ENCODE peak calls at places on chromosome 11, in ten cellular contexts. N, E, T, H, V, K, M, O, I and Q are unnamed samples.

GRCh38 chr11:66568124-66568916 is at the start of gene CTSF:
- DNase-seq in N (peak), E (peak), T (no peak), H (peak), V (no peak), K (peak), M (peak), O (peak), I (peak), Q (peak)

GRCh38 chr11:15769203-15769602 is 587.1 kb downstream of the SOX6 start:
- DNase-seq in N (peak), E (peak), T (no peak), H (no peak), V (no peak), K (no peak), M (no peak), O (peak), I (no peak), Q (no peak)

GRCh38 chr11:8297781-8298440 is 34.2 kb upstream of the LMO1 start:
- DNase-seq in N (no peak), E (peak), T (no peak), H (peak), V (no peak), K (no peak), M (peak), O (no peak), I (no peak), Q (no peak)

GRCh38 chr11:71501071-71501985 is 25.7 kb upstream of the KRTAP5-7 start:
- DNase-seq in N (no peak), E (peak), T (no peak), H (no peak), V (no peak), K (no peak), M (no peak), O (no peak), I (no peak), Q (no peak)

GRCh38 chr11:70422692-70423522 is 24.6 kb downstream of the CTTN start:
- DNase-seq in N (no peak), E (no peak), T (no peak), H (no peak), V (no peak), K (no peak), M (no peak), O (no peak), I (no peak), Q (no peak)

GRCh38 chr11:45948341-45948740 is 25.9 kb downstream of the LARGE2 start:
- DNase-seq in N (no peak), E (no peak), T (no peak), H (no peak), V (no peak), K (no peak), M (no peak), O (no peak), I (no peak), Q (no peak)

GRCh38 chr11:88341852-88342251 is 4.3 kb upstream of the CTSC start:
- DNase-seq in N (no peak), E (no peak), T (peak), H (peak), V (no peak), K (no peak), M (no peak), O (no peak), I (no peak), Q (no peak)

GRCh38 chr11:112963368-112963955 is 2.2 kb downstream of the NCAM1 start:
- DNase-seq in N (no peak), E (no peak), T (peak), H (no peak), V (no peak), K (no peak), M (no peak), O (no peak), I (peak), Q (no peak)

GRCh38 chr11:134412508-134413333 is 679 bp upstream of the B3GAT1 start:
- DNase-seq in N (no peak), E (peak), T (peak), H (peak), V (peak), K (no peak), M (no peak), O (no peak), I (no peak), Q (no peak)

DNA sequence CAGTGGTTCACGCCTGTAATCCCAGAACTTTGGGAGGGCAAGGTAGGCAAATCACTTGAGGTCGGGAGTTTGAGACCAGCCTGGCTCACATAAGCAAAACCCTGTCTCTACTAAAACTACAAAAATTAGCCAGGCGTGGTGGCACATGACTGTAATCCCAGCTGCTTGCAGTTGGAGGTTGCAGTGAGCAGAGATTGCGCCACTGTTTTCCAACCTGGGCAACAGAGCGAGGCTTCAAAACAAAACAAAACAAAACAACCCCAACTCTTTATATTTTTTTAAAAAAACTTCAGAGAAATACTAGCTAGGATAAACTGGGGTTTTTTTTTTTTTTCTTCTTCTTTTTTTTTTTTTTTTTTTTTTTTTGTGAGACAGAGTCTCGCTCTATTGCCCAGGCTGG is 31.8 kb upstream of the RAPSN start:
- DNase-seq in N (no peak), E (no peak), T (no peak), H (no peak), V (no peak), K (no peak), M (no peak), O (no peak), I (no peak), Q (no peak)
- TF ChIP-seq CTCF in N (no peak), E (no peak), T (no peak), H (no peak), V (no peak), K (no peak), M (no peak), O (no peak), I (no peak), Q (no peak)

GRCh38 chr11:60887531-60887930 is 18.9 kb downstream of the PRPF19 start:
- DNase-seq in N (no peak), E (peak), T (peak), H (peak), V (no peak), K (no peak), M (no peak), O (peak), I (no peak), Q (no peak)
- TF ChIP-seq CTCF in N (peak), E (peak), T (peak), H (peak), V (peak), K (peak), M (peak), O (peak), I (peak), Q (peak)

GRCh38 chr11:119381186-119381988 is at the start of gene USP2:
- DNase-seq in N (peak), E (peak), T (peak), H (peak), V (peak), K (peak), M (peak), O (peak), I (peak), Q (peak)
- TF ChIP-seq CTCF in N (peak), E (peak), T (peak), H (peak), V (peak), K (peak), M (peak), O (peak), I (peak), Q (peak)

DNA sequence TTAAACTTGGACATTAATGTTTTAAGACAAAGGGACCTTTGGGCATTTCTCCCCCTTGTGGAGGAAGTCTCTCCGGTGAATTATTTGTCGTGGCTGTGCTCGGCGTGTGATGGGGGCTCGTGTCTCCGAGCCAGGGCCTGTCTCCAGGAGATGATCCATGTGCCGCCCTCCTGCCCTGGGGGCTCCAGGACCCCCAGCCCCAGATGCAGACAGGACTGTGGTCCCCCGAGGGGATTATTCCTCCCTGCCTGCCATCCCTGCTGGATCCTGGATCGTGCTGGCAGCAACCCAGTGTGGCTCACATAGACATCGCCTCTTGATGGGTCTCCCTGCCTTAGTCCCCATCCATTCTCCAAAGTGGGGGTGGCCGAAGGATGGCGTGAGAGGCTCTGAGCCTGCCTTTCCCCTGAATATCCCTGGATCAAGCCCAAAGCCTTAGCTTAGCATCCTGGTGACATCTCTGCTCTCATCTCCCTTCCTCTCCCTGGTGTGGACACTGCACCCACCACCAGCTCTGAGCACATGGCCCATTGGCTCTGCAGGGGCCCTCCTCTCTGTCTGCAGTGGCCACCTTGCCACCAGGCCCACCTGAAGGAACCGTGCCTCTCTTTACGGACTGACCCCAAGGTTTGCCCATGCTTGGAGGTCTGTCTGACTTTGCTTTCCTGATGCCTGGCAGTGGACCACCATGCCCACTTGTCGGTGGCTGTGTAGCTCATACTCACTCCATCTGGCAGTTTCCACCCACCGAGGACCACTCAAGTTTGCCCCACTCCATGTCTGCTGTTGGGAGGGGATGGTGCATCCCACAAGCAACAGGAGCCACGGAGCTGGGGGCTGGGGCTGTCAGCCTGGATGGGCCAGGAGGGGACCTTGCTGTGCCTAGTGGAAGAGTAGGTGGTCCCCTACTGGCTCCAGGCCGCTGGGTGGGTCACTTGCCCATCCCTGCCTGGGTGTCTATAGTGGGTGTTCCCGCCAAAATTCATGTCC is 56.7 kb downstream of the SMIM38 start:
- DNase-seq in N (no peak), E (peak), T (peak), H (peak), V (no peak), K (no peak), M (peak), O (no peak), I (no peak), Q (no peak)
- TF ChIP-seq CTCF in N (no peak), E (no peak), T (peak), H (peak), V (peak), K (no peak), M (no peak), O (no peak), I (peak), Q (no peak)

GRCh38 chr11:131889760-131890620 is 519.6 kb downstream of the NTM start:
- DNase-seq in N (no peak), E (no peak), T (peak), H (no peak), V (no peak), K (no peak), M (no peak), O (no peak), I (no peak), Q (no peak)
- TF ChIP-seq CTCF in N (no peak), E (no peak), T (peak), H (peak), V (no peak), K (no peak), M (no peak), O (no peak), I (no peak), Q (no peak)

GRCh38 chr11:119339581-119340334 is 925 bp downstream of the C1QTNF5 start:
- DNase-seq in N (peak), E (peak), T (peak), H (peak), V (peak), K (no peak), M (peak), O (no peak), I (peak), Q (peak)
- TF ChIP-seq CTCF in N (peak), E (peak), T (peak), H (peak), V (peak), K (peak), M (peak), O (peak), I (peak), Q (peak)

GRCh38 chr11:2693851-2694261 is 5.9 kb downstream of the KCNQ1OT1 start:
- DNase-seq in N (no peak), E (no peak), T (no peak), H (peak), V (no peak), K (peak), M (peak), O (no peak), I (no peak), Q (no peak)

GRCh38 chr11:2693271-2693833 is 6.4 kb downstream of the KCNQ1OT1 start:
- DNase-seq in N (no peak), E (no peak), T (peak), H (peak), V (no peak), K (no peak), M (peak), O (no peak), I (no peak), Q (no peak)

GRCh38 chr11:2690596-2691354 is 9.0 kb downstream of the KCNQ1OT1 start:
- DNase-seq in N (no peak), E (no peak), T (no peak), H (no peak), V (no peak), K (no peak), M (peak), O (no peak), I (no peak), Q (no peak)

GRCh38 chr11:2691355-2691761 is 8.4 kb downstream of the KCNQ1OT1 start:
- DNase-seq in N (no peak), E (no peak), T (no peak), H (no peak), V (no peak), K (no peak), M (peak), O (no peak), I (no peak), Q (no peak)

GRCh38 chr11:2691991-2692841 is 7.6 kb downstream of the KCNQ1OT1 start:
- DNase-seq in N (no peak), E (no peak), T (peak), H (peak), V (no peak), K (no peak), M (peak), O (no peak), I (no peak), Q (no peak)
- TF ChIP-seq CTCF in N (peak), E (no peak), T (peak), H (peak), V (peak), K (no peak), M (no peak), O (peak), I (no peak), Q (no peak)

GRCh38 chr11:44865866-44866272 is 84.8 kb downstream of the TP53I11 start:
- DNase-seq in N (peak), E (peak), T (peak), H (no peak), V (no peak), K (no peak), M (no peak), O (no peak), I (peak), Q (no peak)
- TF ChIP-seq CTCF in N (no peak), E (no peak), T (no peak), H (no peak), V (no peak), K (no peak), M (no peak), O (no peak), I (peak), Q (no peak)

GRCh38 chr11:47257518-47258316 is at the start of gene NR1H3:
- DNase-seq in N (peak), E (peak), T (peak), H (peak), V (peak), K (peak), M (peak), O (peak), I (peak), Q (peak)
- TF ChIP-seq CTCF in N (no peak), E (peak), T (peak), H (peak), V (peak), K (peak), M (peak), O (peak), I (peak), Q (peak)